ENCODE peak calls at places on chromosomes 3 and 15, in nine cellular contexts. R, F, Y, V, X, O, A, H and S are unnamed samples.

GRCh38 chr15:55774113-55774970 is 31.4 kb upstream of the PRTG start:
- DNase-seq in A (no peak), X (peak; percentile 32), R (peak; percentile 20), Y (peak; percentile 58), O (peak; percentile 18), F (peak; percentile 20), V (no peak), H (no peak), S (no peak)

GRCh38 chr3:122681294-122682015 is 816 bp downstream of the PARP14 start:
- DNase-seq in X (no peak), A (no peak), Y (no peak), R (no peak), F (no peak), O (peak; percentile 10), H (no peak), V (no peak), S (no peak)

GRCh38 chr3:55189359-55189801 is 261.5 kb upstream of the LRTM1 start:
- DNase-seq in H (no peak), O (peak; percentile 93), F (no peak), X (no peak), A (no peak), V (no peak), R (no peak), Y (no peak), S (no peak)

GRCh38 chr3:111577798-111578685 is 17.1 kb downstream of the ZBED2 start:
- DNase-seq in H (no peak), X (no peak), V (no peak), O (peak; percentile 65), A (no peak), F (no peak), R (no peak), Y (peak; percentile 44), S (no peak)

GRCh38 chr3:127750226-127751031 is 71.9 kb downstream of the MGLL start:
- DNase-seq in R (no peak), H (no peak), O (peak; percentile 53), F (no peak), V (no peak), X (no peak), Y (no peak), A (no peak), S (no peak)

GRCh38 chr3:33115024-33115768 is 1.4 kb downstream of the CRTAP start:
- DNase-seq in Y (peak; percentile 56), O (peak; percentile 59), R (peak; percentile 63), X (no peak), V (peak; percentile 63), A (no peak), F (no peak), H (no peak), S (peak; percentile 78)

GRCh38 chr15:90643301-90643632 is 73.9 kb upstream of the BLM start:
- DNase-seq in A (no peak), R (no peak), X (no peak), H (no peak), V (no peak), O (no peak), Y (no peak), F (no peak), S (no peak)

GRCh38 chr3:156952011-156952410 is 125.9 kb downstream of the LEKR1 start:
- DNase-seq in X (no peak), A (no peak), V (no peak), O (no peak), R (no peak), Y (no peak), H (no peak), F (no peak), S (no peak)

GRCh38 chr15:74845581-74845980 is 2.6 kb upstream of the ULK3 start:
- DNase-seq in A (peak; percentile 39), R (no peak), Y (no peak), V (no peak), F (no peak), X (no peak), H (no peak), O (no peak), S (no peak)

GRCh38 chr15:42490743-42491539 is at the start of gene ZNF106:
- DNase-seq in V (no peak), F (peak; percentile 86), R (peak; percentile 89), O (peak; percentile 96), H (peak; percentile 73), A (peak; percentile 95), X (peak; percentile 80), Y (peak; percentile 92), S (peak; percentile 58)

GRCh38 chr3:183967693-183968092 is 50.0 kb downstream of the ABCC5 start:
- DNase-seq in F (no peak), A (no peak), Y (no peak), V (no peak), O (no peak), X (no peak), R (no peak), H (no peak), S (no peak)